ENCODE peak calls at places on chromosomes 11 and 22, in five cellular contexts. R, T, I, W and X are unnamed samples.

GRCh38 chr11:10824888-10825287 is 16.2 kb upstream of the EIF4G2 start:
- DNase-seq in T (no peak), R (no peak), I (no peak), W (no peak), X (no peak)

GRCh38 chr11:115504279-115505158 is at the start of gene CADM1:
- DNase-seq in W (peak), R (peak), I (peak), T (peak), X (peak)

GRCh38 chr11:110303414-110303826 is 7.0 kb upstream of the RDX start:
- DNase-seq in T (no peak), W (no peak), R (no peak), I (no peak), X (no peak)

GRCh38 chr22:34068011-34068410 is 147.7 kb upstream of the LARGE1 start:
- DNase-seq in R (no peak), T (no peak), I (no peak), W (no peak), X (no peak)

GRCh38 chr11:91773090-91773489 is 451.5 kb upstream of the FAT3 start:
- DNase-seq in W (no peak), I (no peak), T (peak), R (peak), X (no peak)

GRCh38 chr11:72726266-72727220 is 25.7 kb downstream of the ARAP1 start:
- DNase-seq in I (no peak), T (no peak), R (no peak), W (no peak), X (no peak)

GRCh38 chr22:39658367-39658766 is 87.8 kb downstream of the CACNA1I start:
- DNase-seq in R (no peak), I (peak), W (no peak), T (no peak), X (no peak)

GRCh38 chr11:94790771-94791180 is 22.6 kb downstream of the AMOTL1 start:
- DNase-seq in W (no peak), R (peak), T (no peak), I (no peak), X (no peak)

GRCh38 chr11:57133616-57134015 is 48.1 kb upstream of the LRRC55 start:
- DNase-seq in I (no peak), W (no peak), R (no peak), T (no peak), X (no peak)

GRCh38 chr11:3144296-3145205 is 20.6 kb downstream of the OSBPL5 start:
- DNase-seq in T (no peak), I (no peak), W (no peak), R (no peak), X (no peak)

GRCh38 chr11:134752526-134752925 is 340.5 kb upstream of the B3GAT1 start:
- DNase-seq in T (no peak), R (no peak), W (no peak), I (no peak), X (no peak)

GRCh38 chr11:2533642-2534115 is 88.9 kb downstream of the KCNQ1 start:
- DNase-seq in T (peak), W (peak), I (peak), R (peak), X (peak)

GRCh38 chr11:109729761-109730160 is 307.8 kb downstream of the C11orf87 start:
- DNase-seq in W (no peak), I (no peak), T (no peak), R (no peak), X (no peak)

GRCh38 chr11:4577761-4578160 is 3.8 kb upstream of the OR52I2 start:
- DNase-seq in I (no peak), W (no peak), T (no peak), R (no peak), X (no peak)

GRCh38 chr11:12761029-12761428 is 86.8 kb downstream of the TEAD1 start:
- DNase-seq in T (peak), W (no peak), R (no peak), I (no peak), X (peak)

GRCh38 chr22:47395481-47395880 is 633.0 kb downstream of the TBC1D22A start:
- DNase-seq in R (no peak), T (peak), W (peak), I (no peak), X (no peak)

DNA sequence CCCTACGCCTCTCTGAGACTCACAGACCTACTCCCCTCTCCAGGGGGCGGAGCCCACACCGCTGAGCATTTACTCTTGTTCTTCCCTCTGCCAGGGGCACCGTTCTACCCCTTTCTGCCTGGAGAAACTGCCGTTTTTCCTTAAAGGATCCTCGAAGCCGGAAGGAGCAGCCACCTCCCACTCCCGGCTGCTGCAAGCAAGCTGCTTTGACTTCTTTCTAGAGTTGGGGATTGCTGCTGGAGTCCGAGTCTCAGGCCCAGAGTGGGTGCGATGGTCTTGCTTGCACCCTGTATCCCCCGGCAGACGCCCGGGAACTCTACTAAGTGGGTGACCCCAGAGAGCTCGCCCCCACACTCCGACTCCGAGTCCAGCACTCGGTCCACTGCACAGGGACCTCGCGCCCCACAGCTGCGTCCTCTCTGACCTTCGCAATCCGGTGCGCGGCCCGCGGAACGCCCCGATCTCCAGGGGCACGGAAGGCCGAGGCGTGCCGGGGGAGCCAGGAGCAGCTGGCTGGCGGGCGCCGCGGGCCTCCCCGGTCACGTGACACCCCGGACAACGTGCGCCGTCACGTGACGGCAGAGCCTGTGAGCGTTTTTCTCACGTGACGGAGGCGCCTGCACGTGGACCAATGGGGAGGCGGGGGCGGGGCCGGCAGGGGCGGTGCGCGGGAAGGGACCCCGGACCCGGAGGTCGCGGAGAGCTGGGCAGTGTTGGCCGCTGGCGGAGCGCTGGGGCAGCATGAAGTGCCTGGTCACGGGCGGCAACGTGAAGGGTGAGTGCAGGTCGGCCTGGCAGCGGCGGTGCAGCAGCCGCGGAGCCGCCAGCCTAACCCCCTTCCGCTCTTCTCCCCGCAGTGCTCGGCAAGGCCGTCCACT is at the start of gene RAD9A:
- DNase-seq in I (peak), R (peak), W (peak), T (peak), X (peak)
- TF ChIP-seq CTCF in I (no peak), R (no peak), W (no peak), T (no peak), X (no peak)

GRCh38 chr11:65014146-65014960 is at the start of gene ARL2:
- DNase-seq in T (no peak), I (peak), W (peak), R (peak), X (no peak)
- H3K4me3 ChIP-seq in T (peak), I (peak), W (peak), R (peak), X (peak)

GRCh38 chr22:22591348-22592299 is 32.6 kb upstream of the PRAME start:
- DNase-seq in W (no peak), R (no peak), I (no peak), T (no peak), X (peak)
- TF ChIP-seq CTCF in W (no peak), R (no peak), I (peak), T (peak), X (no peak)

DNA sequence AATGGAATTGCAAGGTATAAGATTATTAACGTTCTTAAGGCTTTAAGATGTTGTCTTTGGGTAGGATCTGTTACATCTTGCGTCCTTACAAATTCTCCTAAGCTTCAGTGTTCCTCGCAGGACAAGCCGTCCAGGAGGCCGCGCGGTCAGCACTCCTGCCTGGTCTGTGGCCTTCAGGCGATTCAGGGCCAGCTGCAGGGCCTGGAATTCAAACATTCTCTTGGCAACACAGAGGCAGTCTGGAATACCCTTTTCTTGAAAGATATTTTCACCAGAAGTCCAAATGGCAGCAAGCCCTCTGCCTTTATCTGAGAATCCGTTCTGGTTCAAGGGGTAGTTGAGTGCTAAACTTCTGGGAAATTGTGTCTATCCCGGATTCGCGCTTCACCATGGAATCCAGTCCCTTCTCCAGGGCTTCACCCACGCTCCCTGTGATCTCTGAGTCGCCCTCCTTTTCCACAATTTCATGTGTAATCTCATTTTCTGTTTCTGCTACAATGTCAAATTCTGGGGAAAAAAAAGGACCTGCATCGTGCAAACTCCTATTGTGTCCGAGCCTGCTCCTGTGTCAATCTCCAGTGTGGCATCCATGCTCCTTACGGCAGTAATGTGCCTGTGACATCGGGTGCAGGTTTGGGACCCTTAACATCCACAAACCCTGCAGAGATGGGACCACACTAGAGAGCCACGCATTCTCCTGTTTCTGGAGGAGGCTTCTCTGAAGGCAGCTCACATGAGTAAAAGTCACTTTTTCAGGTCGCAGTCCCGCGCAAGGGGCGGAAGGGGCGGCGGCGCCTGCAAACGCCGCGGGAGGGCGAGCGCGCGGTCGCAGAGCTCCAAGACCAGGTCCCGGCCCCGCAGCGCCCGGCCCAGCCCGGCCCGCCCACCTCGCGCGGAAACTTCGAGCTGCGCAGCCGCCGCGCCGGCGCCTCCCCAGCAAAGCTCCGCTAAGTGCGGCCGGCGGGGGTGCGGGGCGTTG is 25.3 kb upstream of the SORL1 start:
- DNase-seq in T (no peak), R (no peak), I (no peak), W (no peak), X (no peak)
- H3K4me3 ChIP-seq in T (no peak), R (no peak), I (no peak), W (peak), X (no peak)

GRCh38 chr11:77524539-77524938 is 50.6 kb upstream of the PAK1 start:
- DNase-seq in W (no peak), R (no peak), I (no peak), T (no peak), X (no peak)
- TF ChIP-seq CTCF in W (no peak), R (no peak), I (no peak), T (no peak), X (no peak)

GRCh38 chr22:23230348-23231068 is 50.2 kb downstream of the BCR start:
- DNase-seq in R (no peak), I (no peak), T (no peak), W (no peak), X (no peak)
- H3K4me3 ChIP-seq in R (no peak), I (no peak), T (no peak), W (no peak), X (no peak)

GRCh38 chr22:41766476-41766875 is 34.0 kb upstream of the CCDC134 start:
- DNase-seq in R (no peak), I (no peak), W (no peak), T (no peak), X (no peak)

GRCh38 chr22:41768420-41768819 is 32.1 kb upstream of the CCDC134 start:
- DNase-seq in W (no peak), I (no peak), T (peak), R (no peak), X (no peak)

GRCh38 chr22:41757507-41757906 is 43.0 kb upstream of the CCDC134 start:
- DNase-seq in R (no peak), I (no peak), T (no peak), W (no peak), X (no peak)

GRCh38 chr22:41758231-41758630 is 42.2 kb upstream of the CCDC134 start:
- DNase-seq in W (no peak), R (no peak), I (no peak), T (no peak), X (no peak)

DNA sequence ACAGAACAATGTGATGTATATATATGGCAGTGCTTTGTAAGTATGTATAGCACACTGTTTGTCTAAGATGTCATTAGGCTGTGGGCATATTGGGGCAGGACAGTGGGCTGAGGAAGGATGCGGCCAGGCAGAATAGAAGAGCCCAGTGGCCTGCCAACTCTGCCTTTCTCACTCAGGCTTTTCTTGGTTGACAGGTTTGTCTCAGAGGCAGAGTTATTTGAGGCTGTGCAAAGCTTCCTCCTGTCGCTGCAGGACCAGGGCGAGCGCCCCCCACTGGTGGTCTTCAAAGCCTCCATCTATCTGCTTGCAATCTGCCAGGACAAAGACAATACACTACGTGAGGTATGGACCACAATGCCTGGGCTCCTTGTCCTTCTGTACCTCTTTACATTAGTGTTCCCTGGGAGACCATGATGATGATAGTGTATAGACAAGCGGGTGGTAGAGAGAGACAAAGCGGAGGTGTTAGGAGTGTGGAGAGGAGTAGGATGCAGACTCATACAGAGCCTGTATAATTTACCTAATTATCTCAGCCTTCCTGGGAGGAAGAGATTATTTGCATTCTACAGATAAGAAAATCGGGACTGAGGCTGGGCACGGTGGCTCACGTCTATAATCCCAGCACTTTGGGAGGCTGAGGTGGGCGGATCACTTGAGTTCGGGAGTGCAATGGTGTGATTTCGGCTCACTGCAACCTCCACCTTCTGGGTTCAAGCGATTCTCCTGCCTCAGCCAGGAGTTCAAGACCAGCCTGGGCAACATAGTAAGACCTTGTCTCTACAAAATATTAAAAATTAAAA is 37.3 kb upstream of the CCDC134 start:
- DNase-seq in T (peak), I (peak), R (no peak), W (no peak), X (no peak)
- TF ChIP-seq CTCF in T (peak), I (peak), R (peak), W (no peak), X (peak)

GRCh38 chr11:120950880-120951279 is 73.0 kb upstream of the TBCEL start:
- DNase-seq in T (no peak), W (no peak), R (no peak), I (no peak), X (no peak)

GRCh38 chr11:120953230-120953558 is 70.7 kb upstream of the TBCEL start:
- DNase-seq in I (no peak), R (no peak), W (no peak), T (no peak), X (no peak)

GRCh38 chr11:120954381-120954780 is 69.5 kb upstream of the TBCEL start:
- DNase-seq in R (no peak), T (no peak), I (no peak), W (no peak), X (no peak)

GRCh38 chr11:120956710-120957500 is 67.0 kb upstream of the TBCEL start:
- DNase-seq in R (no peak), I (no peak), T (no peak), W (no peak), X (no peak)

DNA sequence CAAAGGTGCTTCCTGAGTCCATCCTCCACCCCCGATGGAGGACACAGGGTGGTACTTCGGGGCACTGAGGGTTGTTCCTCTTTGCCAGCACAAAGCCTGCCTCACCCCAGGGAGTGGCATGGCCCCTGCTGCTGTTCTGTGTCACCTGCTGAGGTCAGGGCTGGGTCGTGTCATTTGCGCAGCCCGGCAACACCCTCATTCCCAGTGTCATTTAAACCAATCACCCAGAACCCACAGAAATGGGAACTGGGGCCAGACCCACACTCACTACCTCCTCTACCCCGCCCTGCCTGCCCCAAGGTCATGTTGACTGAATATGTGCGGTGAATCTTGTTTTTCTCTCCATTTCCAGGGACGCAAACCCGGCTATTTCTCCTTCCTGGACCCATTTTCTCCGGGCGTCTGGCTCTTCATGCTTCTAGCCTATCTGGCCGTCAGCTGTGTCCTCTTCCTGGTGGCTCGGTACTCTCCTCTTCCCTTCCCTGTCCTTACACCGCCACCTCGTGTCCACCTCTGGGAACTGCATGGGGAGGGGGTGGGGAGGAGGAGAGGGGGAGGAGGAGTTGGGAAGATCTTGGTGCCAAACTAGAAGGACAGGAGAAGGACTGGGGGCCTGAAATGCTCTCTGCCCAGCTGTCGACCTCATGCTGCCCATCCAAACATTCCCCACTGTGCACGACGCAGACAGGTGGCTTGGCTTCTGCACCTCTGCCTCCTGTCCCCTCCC is 71.2 kb upstream of the TBCEL start:
- DNase-seq in R (peak), W (peak), T (peak), I (peak), X (peak)
- H3K4me3 ChIP-seq in R (no peak), W (no peak), T (no peak), I (no peak), X (no peak)

GRCh38 chr11:77073328-77074001 is 6.7 kb downstream of the CAPN5 start:
- DNase-seq in W (peak), T (peak), I (peak), R (peak), X (peak)
- TF ChIP-seq CTCF in W (peak), T (peak), I (peak), R (peak), X (peak)

GRCh38 chr22:44846726-44847275 is 94.4 kb downstream of the ARHGAP8 start:
- DNase-seq in R (no peak), I (no peak), T (no peak), W (no peak), X (no peak)
- H3K4me3 ChIP-seq in R (no peak), I (no peak), T (no peak), W (no peak), X (no peak)